ENCODE peak calls at places on chromosome 1, in ten cellular contexts. E is activated T-cell treated with anti-CD3 and anti-CD28 coated beads for 1 hour; J is anterior cingulate cortex; S is nephron progenitor cell; C is HTR-8/SVneo; P is activated CD4-positive, alpha-beta T cell treated with anti-CD3 and anti-CD28 coated beads for 24 hours; O is mesothelial cell of epicardium; U is HuH-7.5; B is T-cell; M is foreskin keratinocyte. Y is an unnamed sample.

GRCh38 chr1:158999301-159000069 is 10.2 kb upstream of the IFI16 start:
- DNase-seq in M (peak), J (peak), C (peak), U (no peak), P (no peak), B (no peak), E (no peak), O (peak), S (peak), Y (no peak)

GRCh38 chr1:227777156-227777555 is 38.3 kb upstream of the PRSS38 start:
- DNase-seq in J (no peak), S (no peak), M (no peak), B (no peak), C (no peak), P (no peak), E (no peak), U (no peak), O (no peak), Y (no peak)

GRCh38 chr1:58855351-58856165 is 71.7 kb upstream of the JUN start:
- DNase-seq in B (no peak), O (no peak), J (no peak), U (no peak), P (no peak), S (no peak), E (no peak), M (no peak), C (no peak), Y (no peak)

GRCh38 chr1:210757677-210758076 is 376.3 kb downstream of the KCNH1 start:
- DNase-seq in C (no peak), U (no peak), O (no peak), M (no peak), E (no peak), J (no peak), S (no peak), P (no peak), B (no peak), Y (no peak)

GRCh38 chr1:43430831-43431230 is 22.9 kb downstream of the HYI start:
- DNase-seq in M (no peak), P (no peak), U (no peak), J (no peak), O (no peak), E (no peak), C (no peak), S (no peak), B (no peak), Y (no peak)

GRCh38 chr1:207151920-207152319 is 47.9 kb downstream of the C4BPA start:
- DNase-seq in B (no peak), E (no peak), M (no peak), C (no peak), O (no peak), S (no peak), J (no peak), U (no peak), P (no peak), Y (no peak)

GRCh38 chr1:167548059-167548932 is 5.3 kb downstream of the CREG1 start:
- DNase-seq in S (no peak), J (no peak), P (no peak), U (no peak), E (no peak), C (no peak), B (no peak), O (no peak), M (no peak), Y (no peak)

GRCh38 chr1:66944330-66945274 is 19.8 kb downstream of the MIER1 start:
- DNase-seq in U (no peak), C (no peak), O (no peak), E (no peak), P (no peak), S (no peak), B (no peak), M (peak), J (no peak), Y (no peak)

GRCh38 chr1:79431341-79431740 is 424.8 kb upstream of the ADGRL4 start:
- DNase-seq in U (no peak), S (no peak), B (no peak), E (no peak), M (no peak), O (no peak), P (no peak), C (no peak), J (no peak), Y (no peak)

Y was measured in stimulated activated CD4-positive, alpha-beta T cell treated with anti-CD3 and anti-CD28 coated beads, Interleukin-4, amount 100 ng/mL, for 48 hours.